ENCODE peak calls at places on chromosomes 5 and 9, in five cellular contexts. One of them, this sample, is unnamed.

GRCh38 chr9:2662496-2662895 is 40.9 kb downstream of the VLDLR start:
- DNase-seq in foreskin fibroblast: peak
- DNase-seq in colonic mucosa: no peak
- DNase-seq in cardiac muscle cell: no peak
- DNase-seq in adrenal gland: no peak
- DNase-seq in this sample: no peak

GRCh38 chr5:89071101-89071940 is 188.3 kb upstream of the MEF2C start:
- DNase-seq in foreskin fibroblast: no peak
- DNase-seq in colonic mucosa: no peak
- DNase-seq in cardiac muscle cell: no peak
- DNase-seq in adrenal gland: no peak
- DNase-seq in this sample: no peak

GRCh38 chr9:2351324-2351723 is 270.3 kb upstream of the VLDLR start:
- DNase-seq in foreskin fibroblast: no peak
- DNase-seq in colonic mucosa: no peak
- DNase-seq in cardiac muscle cell: no peak
- DNase-seq in adrenal gland: no peak
- DNase-seq in this sample: no peak

GRCh38 chr5:72166070-72166979 is 59.0 kb downstream of the MAP1B start:
- DNase-seq in foreskin fibroblast: peak
- DNase-seq in colonic mucosa: no peak
- DNase-seq in cardiac muscle cell: peak
- DNase-seq in adrenal gland: peak
- DNase-seq in this sample: no peak

GRCh38 chr5:172868924-172869565 is 35.0 kb downstream of the ERGIC1 start:
- DNase-seq in foreskin fibroblast: peak
- DNase-seq in colonic mucosa: no peak
- DNase-seq in cardiac muscle cell: peak
- DNase-seq in adrenal gland: peak
- DNase-seq in this sample: peak

GRCh38 chr5:134135091-134135655 is 20.7 kb downstream of the TCF7 start:
- DNase-seq in foreskin fibroblast: no peak
- DNase-seq in colonic mucosa: no peak
- DNase-seq in cardiac muscle cell: no peak
- DNase-seq in adrenal gland: no peak
- DNase-seq in this sample: no peak

GRCh38 chr9:95989304-95989703 is 113.8 kb downstream of the ERCC6L2 start:
- DNase-seq in foreskin fibroblast: peak
- DNase-seq in colonic mucosa: no peak
- DNase-seq in cardiac muscle cell: peak
- DNase-seq in adrenal gland: no peak
- DNase-seq in this sample: no peak

GRCh38 chr5:140075371-140075770 is 32.3 kb upstream of the NRG2 start:
- DNase-seq in foreskin fibroblast: peak
- DNase-seq in colonic mucosa: no peak
- DNase-seq in cardiac muscle cell: peak
- DNase-seq in adrenal gland: no peak
- DNase-seq in this sample: no peak

GRCh38 chr5:132687995-132688394 is 14.2 kb downstream of the IL4 start:
- DNase-seq in foreskin fibroblast: no peak
- DNase-seq in colonic mucosa: no peak
- DNase-seq in cardiac muscle cell: no peak
- DNase-seq in adrenal gland: no peak
- DNase-seq in this sample: no peak

GRCh38 chr5:154892370-154892771 is 33.9 kb downstream of the CNOT8 start:
- DNase-seq in foreskin fibroblast: no peak
- DNase-seq in colonic mucosa: no peak
- DNase-seq in cardiac muscle cell: no peak
- DNase-seq in adrenal gland: no peak
- DNase-seq in this sample: peak

GRCh38 chr5:13325765-13326164 is 618.7 kb downstream of the DNAH5 start:
- DNase-seq in foreskin fibroblast: no peak
- DNase-seq in colonic mucosa: no peak
- DNase-seq in cardiac muscle cell: no peak
- DNase-seq in adrenal gland: no peak
- DNase-seq in this sample: no peak

GRCh38 chr9:133945977-133946753 is 46.0 kb downstream of the VAV2 start:
- DNase-seq in foreskin fibroblast: no peak
- DNase-seq in colonic mucosa: no peak
- DNase-seq in cardiac muscle cell: no peak
- DNase-seq in adrenal gland: no peak
- DNase-seq in this sample: no peak

GRCh38 chr5:150085950-150086715 is at the start of gene CSF1R:
- DNase-seq in foreskin fibroblast: no peak
- DNase-seq in colonic mucosa: no peak
- DNase-seq in cardiac muscle cell: no peak
- DNase-seq in adrenal gland: no peak
- DNase-seq in this sample: no peak

GRCh38 chr5:39208471-39208870 is 10.9 kb downstream of the FYB1 start:
- DNase-seq in foreskin fibroblast: no peak
- DNase-seq in colonic mucosa: no peak
- DNase-seq in cardiac muscle cell: no peak
- DNase-seq in adrenal gland: no peak
- DNase-seq in this sample: no peak

GRCh38 chr5:66143473-66144073 is 527 bp upstream of the SREK1 start:
- DNase-seq in foreskin fibroblast: no peak
- DNase-seq in colonic mucosa: no peak
- DNase-seq in cardiac muscle cell: no peak
- DNase-seq in adrenal gland: no peak
- DNase-seq in this sample: no peak

GRCh38 chr5:64767959-64768357 is 533 bp downstream of the SREK1IP1 start:
- DNase-seq in foreskin fibroblast: no peak
- DNase-seq in colonic mucosa: peak
- DNase-seq in cardiac muscle cell: no peak
- DNase-seq in adrenal gland: no peak
- DNase-seq in this sample: peak

GRCh38 chr5:65359981-65360380 is 121.7 kb downstream of the ADAMTS6 start:
- DNase-seq in foreskin fibroblast: peak
- DNase-seq in colonic mucosa: no peak
- DNase-seq in cardiac muscle cell: peak
- DNase-seq in adrenal gland: no peak
- DNase-seq in this sample: no peak

GRCh38 chr5:102792705-102793104 is 37.6 kb downstream of the PAM start:
- DNase-seq in foreskin fibroblast: peak
- DNase-seq in colonic mucosa: no peak
- DNase-seq in cardiac muscle cell: peak
- DNase-seq in adrenal gland: no peak
- DNase-seq in this sample: peak

GRCh38 chr9:74322661-74323314 is 174.3 kb upstream of the RORB start:
- DNase-seq in foreskin fibroblast: no peak
- DNase-seq in colonic mucosa: no peak
- DNase-seq in cardiac muscle cell: no peak
- DNase-seq in adrenal gland: no peak
- DNase-seq in this sample: no peak

GRCh38 chr5:109865636-109866035 is 175.9 kb downstream of the MAN2A1 start:
- DNase-seq in foreskin fibroblast: peak
- DNase-seq in colonic mucosa: no peak
- DNase-seq in cardiac muscle cell: peak
- DNase-seq in adrenal gland: peak
- DNase-seq in this sample: peak

GRCh38 chr9:112764837-112765236 is 14.3 kb downstream of the SNX30 start:
- DNase-seq in foreskin fibroblast: no peak
- DNase-seq in colonic mucosa: peak
- DNase-seq in cardiac muscle cell: no peak
- DNase-seq in adrenal gland: no peak
- DNase-seq in this sample: no peak

GRCh38 chr5:136769900-136770684 is 404.7 kb upstream of the TRPC7 start:
- DNase-seq in foreskin fibroblast: peak
- DNase-seq in colonic mucosa: peak
- DNase-seq in cardiac muscle cell: peak
- DNase-seq in adrenal gland: peak
- DNase-seq in this sample: peak

GRCh38 chr9:110426052-110426709 is 88.5 kb upstream of the TXNDC8 start:
- DNase-seq in foreskin fibroblast: peak
- DNase-seq in colonic mucosa: no peak
- DNase-seq in cardiac muscle cell: peak
- DNase-seq in adrenal gland: no peak
- DNase-seq in this sample: no peak

GRCh38 chr5:44807269-44807668 is 1.5 kb upstream of the MRPS30 start:
- DNase-seq in foreskin fibroblast: peak
- DNase-seq in colonic mucosa: no peak
- DNase-seq in cardiac muscle cell: no peak
- DNase-seq in adrenal gland: no peak
- DNase-seq in this sample: no peak

GRCh38 chr9:15617782-15618181 is 64.9 kb downstream of the CCDC171 start:
- DNase-seq in foreskin fibroblast: no peak
- DNase-seq in colonic mucosa: no peak
- DNase-seq in cardiac muscle cell: no peak
- DNase-seq in adrenal gland: no peak
- DNase-seq in this sample: no peak

GRCh38 chr9:15834541-15834940 is 281.7 kb downstream of the CCDC171 start:
- DNase-seq in foreskin fibroblast: peak
- DNase-seq in colonic mucosa: no peak
- DNase-seq in cardiac muscle cell: peak
- DNase-seq in adrenal gland: no peak
- DNase-seq in this sample: peak

GRCh38 chr9:7507539-7508251 is 291.9 kb downstream of the DMAC1 start:
- DNase-seq in foreskin fibroblast: peak
- DNase-seq in colonic mucosa: no peak
- DNase-seq in cardiac muscle cell: no peak
- DNase-seq in adrenal gland: no peak
- DNase-seq in this sample: no peak

GRCh38 chr5:62727184-62727583 is 148.6 kb downstream of the LRRC70 start:
- DNase-seq in foreskin fibroblast: no peak
- DNase-seq in colonic mucosa: no peak
- DNase-seq in cardiac muscle cell: no peak
- DNase-seq in adrenal gland: no peak
- DNase-seq in this sample: no peak

GRCh38 chr5:62719061-62719730 is 140.6 kb downstream of the LRRC70 start:
- DNase-seq in foreskin fibroblast: no peak
- DNase-seq in colonic mucosa: no peak
- DNase-seq in cardiac muscle cell: no peak
- DNase-seq in adrenal gland: no peak
- DNase-seq in this sample: no peak

GRCh38 chr5:62718368-62718767 is 139.7 kb downstream of the LRRC70 start:
- DNase-seq in foreskin fibroblast: no peak
- DNase-seq in colonic mucosa: no peak
- DNase-seq in cardiac muscle cell: no peak
- DNase-seq in adrenal gland: no peak
- DNase-seq in this sample: no peak

GRCh38 chr5:62720036-62720441 is 141.4 kb downstream of the LRRC70 start:
- DNase-seq in foreskin fibroblast: no peak
- DNase-seq in colonic mucosa: no peak
- DNase-seq in cardiac muscle cell: peak
- DNase-seq in adrenal gland: no peak
- DNase-seq in this sample: no peak

GRCh38 chr5:62722360-62722759 is 143.7 kb downstream of the LRRC70 start:
- DNase-seq in foreskin fibroblast: no peak
- DNase-seq in colonic mucosa: no peak
- DNase-seq in cardiac muscle cell: no peak
- DNase-seq in adrenal gland: no peak
- DNase-seq in this sample: no peak
- TF ChIP-seq CTCF in foreskin fibroblast: no peak
- TF ChIP-seq CTCF in colonic mucosa: no peak
- TF ChIP-seq CTCF in cardiac muscle cell: no peak
- TF ChIP-seq CTCF in adrenal gland: no peak
- TF ChIP-seq CTCF in this sample: no peak

GRCh38 chr9:136372561-136373299 is 739 bp downstream of the CARD9 start:
- DNase-seq in foreskin fibroblast: peak
- DNase-seq in colonic mucosa: peak
- DNase-seq in cardiac muscle cell: peak
- DNase-seq in adrenal gland: peak
- DNase-seq in this sample: peak
- H3K4me3 ChIP-seq in foreskin fibroblast: peak
- H3K4me3 ChIP-seq in colonic mucosa: peak
- H3K4me3 ChIP-seq in cardiac muscle cell: no peak
- H3K4me3 ChIP-seq in adrenal gland: peak
- H3K4me3 ChIP-seq in this sample: no peak

DNA sequence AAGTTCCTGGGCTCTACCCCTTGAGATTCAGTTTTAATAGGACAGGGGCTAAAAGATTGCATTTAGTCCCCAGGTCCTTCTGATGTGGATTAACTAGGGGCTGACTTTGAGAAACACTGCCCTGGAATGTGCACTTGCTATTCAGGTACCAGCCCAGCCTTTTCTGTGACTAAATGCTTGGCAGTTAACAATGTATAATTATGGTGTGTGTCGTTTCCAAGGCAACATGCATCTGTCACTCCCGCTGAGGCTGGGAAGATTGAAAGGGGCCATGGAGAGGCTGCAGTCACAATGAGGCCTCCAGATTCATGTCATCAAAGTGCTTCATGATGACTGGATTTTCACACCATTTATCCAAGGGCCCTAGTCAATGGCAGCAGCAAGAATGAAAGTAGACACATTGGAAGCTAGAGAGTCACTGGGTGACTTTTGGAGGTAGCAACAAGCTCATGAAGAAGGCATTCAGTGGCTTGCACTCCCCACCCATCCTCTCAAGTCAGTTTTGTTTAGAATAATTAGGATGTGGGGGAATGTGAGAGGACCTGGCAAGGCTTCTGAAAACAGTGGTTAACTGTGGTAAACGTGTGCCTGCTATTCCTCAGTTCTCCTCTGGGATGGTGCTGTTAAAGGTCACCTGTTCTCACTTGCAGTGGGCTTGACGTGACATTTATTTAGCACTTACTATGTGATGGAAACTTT is 28.3 kb downstream of the RAI14 start:
- DNase-seq in foreskin fibroblast: peak
- DNase-seq in colonic mucosa: no peak
- DNase-seq in cardiac muscle cell: peak
- DNase-seq in adrenal gland: no peak
- DNase-seq in this sample: peak
- TF ChIP-seq CTCF in foreskin fibroblast: no peak
- TF ChIP-seq CTCF in colonic mucosa: no peak
- TF ChIP-seq CTCF in cardiac muscle cell: peak
- TF ChIP-seq CTCF in adrenal gland: no peak
- TF ChIP-seq CTCF in this sample: peak

GRCh38 chr9:127562841-127563523 is 49.1 kb upstream of the STXBP1 start:
- DNase-seq in foreskin fibroblast: peak
- DNase-seq in colonic mucosa: no peak
- DNase-seq in cardiac muscle cell: peak
- DNase-seq in adrenal gland: no peak
- DNase-seq in this sample: peak

GRCh38 chr9:127567119-127567897 is 44.8 kb upstream of the STXBP1 start:
- DNase-seq in foreskin fibroblast: peak
- DNase-seq in colonic mucosa: peak
- DNase-seq in cardiac muscle cell: no peak
- DNase-seq in adrenal gland: peak
- DNase-seq in this sample: no peak

GRCh38 chr9:127563579-127563978 is 48.5 kb upstream of the STXBP1 start:
- DNase-seq in foreskin fibroblast: no peak
- DNase-seq in colonic mucosa: no peak
- DNase-seq in cardiac muscle cell: no peak
- DNase-seq in adrenal gland: no peak
- DNase-seq in this sample: no peak

GRCh38 chr9:127566351-127567001 is 45.6 kb upstream of the STXBP1 start:
- DNase-seq in foreskin fibroblast: peak
- DNase-seq in colonic mucosa: peak
- DNase-seq in cardiac muscle cell: no peak
- DNase-seq in adrenal gland: no peak
- DNase-seq in this sample: no peak

DNA sequence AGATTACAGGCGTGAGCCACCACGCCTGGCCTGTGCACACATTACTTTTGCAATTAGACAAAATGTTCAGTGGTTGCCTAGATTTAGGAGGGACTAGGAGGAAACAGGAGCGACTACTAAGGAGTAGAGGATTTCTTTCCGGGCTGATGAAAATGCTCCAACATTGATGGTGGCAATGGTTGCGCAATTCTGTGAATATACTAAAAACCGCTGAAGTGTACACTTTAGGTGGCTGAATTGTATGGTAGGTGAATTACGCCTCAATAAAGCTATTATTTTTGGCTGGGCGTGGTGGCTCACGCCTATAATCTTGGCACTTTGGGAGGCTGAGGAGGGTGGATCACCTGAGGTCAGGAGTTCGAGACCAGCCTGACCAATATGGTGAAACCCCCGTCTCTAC is 46.8 kb upstream of the STXBP1 start:
- DNase-seq in foreskin fibroblast: no peak
- DNase-seq in colonic mucosa: peak
- DNase-seq in cardiac muscle cell: no peak
- DNase-seq in adrenal gland: no peak
- DNase-seq in this sample: no peak
- H3K4me3 ChIP-seq in foreskin fibroblast: no peak
- H3K4me3 ChIP-seq in colonic mucosa: no peak
- H3K4me3 ChIP-seq in cardiac muscle cell: no peak
- H3K4me3 ChIP-seq in adrenal gland: no peak
- H3K4me3 ChIP-seq in this sample: no peak

This sample was measured in brain microvascular endothelial cell.